ENCODE peak calls at places on chromosomes 11 and 22, in eight cellular contexts. Y is spleen; B is fibroblast of lung; N is naive thymus-derived CD4-positive, alpha-beta T cell; V is stomach; W is neuronal stem cell; S is RWPE2; T is tibial nerve. D is an unnamed sample.

GRCh38 chr11:35794850-35795249 is 132.3 kb downstream of the TRIM44 start:
- DNase-seq in Y (no peak), B (peak; percentile 83), N (no peak), V (no peak), W (no peak), S (no peak), T (no peak), D (no peak)

GRCh38 chr11:64358907-64359711 is at the start of gene RPS6KA4:
- DNase-seq in Y (peak; percentile 92), B (peak; percentile 64), N (peak; percentile 36), V (peak; percentile 74), W (peak; percentile 57), S (peak; percentile 69), T (peak; percentile 14), D (no peak)

GRCh38 chr11:13216019-13217006 is 61.3 kb upstream of the BMAL1 start:
- DNase-seq in Y (no peak), B (peak; percentile 99), N (no peak), V (no peak), W (peak; percentile 62), S (peak; percentile 95), T (no peak), D (no peak)

GRCh38 chr11:122140535-122140934 is 24.5 kb upstream of the BLID start:
- DNase-seq in Y (no peak), B (peak; percentile 94), N (no peak), V (no peak), W (no peak), S (no peak), T (no peak), D (no peak)

GRCh38 chr11:84855846-84856245 is 771.3 kb downstream of the DLG2 start:
- DNase-seq in Y (no peak), B (peak; percentile 86), N (no peak), V (no peak), W (no peak), S (no peak), T (no peak), D (no peak)

GRCh38 chr22:19579113-19579811 is 55.1 kb upstream of the CLDN5 start:
- DNase-seq in Y (no peak), B (no peak), N (no peak), V (no peak), W (no peak), S (no peak), T (no peak), D (no peak)

GRCh38 chr11:35618497-35619029 is 303 bp downstream of the FJX1 start:
- DNase-seq in Y (peak; percentile 77), B (peak; percentile 50), N (peak; percentile 6), V (no peak), W (peak; percentile 43), S (no peak), T (no peak), D (peak; percentile 65)

GRCh38 chr11:2847511-2847910 is 38.1 kb downstream of the CDKN1C start:
- DNase-seq in Y (no peak), B (no peak), N (no peak), V (no peak), W (no peak), S (no peak), T (no peak), D (no peak)

GRCh38 chr11:118939948-118940598 is 14.3 kb upstream of the BCL9L start:
- DNase-seq in Y (peak; percentile 84), B (peak; percentile 23), N (peak; percentile 62), V (no peak), W (no peak), S (no peak), T (no peak), D (peak; percentile 67)

GRCh38 chr11:64720640-64721358 is 2.2 kb downstream of the NRXN2 start:
- DNase-seq in Y (peak; percentile 58), B (no peak), N (no peak), V (no peak), W (no peak), S (peak; percentile 52), T (no peak), D (no peak)

GRCh38 chr11:132158696-132159095 is 788.3 kb downstream of the NTM start:
- DNase-seq in Y (no peak), B (peak; percentile 55), N (no peak), V (no peak), W (no peak), S (no peak), T (no peak), D (no peak)

GRCh38 chr11:109508943-109509342 is 87.0 kb downstream of the C11orf87 start:
- DNase-seq in Y (no peak), B (no peak), N (no peak), V (no peak), W (no peak), S (no peak), T (no peak), D (no peak)

GRCh38 chr11:62905927-62906531 is 15.1 kb downstream of the CHRM1 start:
- DNase-seq in Y (peak; percentile 90), B (peak; percentile 59), N (peak; percentile 73), V (peak; percentile 84), W (peak; percentile 90), S (no peak), T (peak; percentile 87), D (peak; percentile 89)

GRCh38 chr11:613369-613968 is 2.3 kb downstream of the IRF7 start:
- DNase-seq in Y (peak; percentile 93), B (peak; percentile 37), N (peak; percentile 75), V (peak; percentile 86), W (peak; percentile 63), S (peak; percentile 92), T (peak; percentile 68), D (no peak)

GRCh38 chr11:117870176-117870952 is 6.1 kb downstream of the FXYD6 start:
- DNase-seq in Y (no peak), B (no peak), N (no peak), V (no peak), W (no peak), S (no peak), T (no peak), D (no peak)

GRCh38 chr22:32661296-32661695 is 140.2 kb upstream of the TIMP3 start:
- DNase-seq in Y (no peak), B (peak; percentile 96), N (no peak), V (no peak), W (peak; percentile 5), S (no peak), T (peak; percentile 65), D (peak; percentile 87)

GRCh38 chr22:30202531-30203006 is 44.0 kb downstream of the LIF start:
- DNase-seq in Y (no peak), B (peak; percentile 74), N (no peak), V (peak; percentile 81), W (no peak), S (no peak), T (no peak), D (no peak)

GRCh38 chr11:72013765-72014711 is 15.3 kb downstream of the IL18BP start:
- DNase-seq in Y (no peak), B (peak; percentile 49), N (no peak), V (no peak), W (no peak), S (no peak), T (no peak), D (no peak)

GRCh38 chr22:41917906-41918791 is 3.3 kb upstream of the SHISA8 start:
- DNase-seq in Y (peak; percentile 88), B (peak; percentile 46), N (no peak), V (peak; percentile 58), W (no peak), S (no peak), T (peak; percentile 32), D (no peak)

GRCh38 chr11:70668204-70669202 is 270.2 kb downstream of the CTTN start:
- DNase-seq in Y (no peak), B (peak; percentile 33), N (no peak), V (no peak), W (no peak), S (no peak), T (no peak), D (no peak)

GRCh38 chr11:61728066-61728939 is 24.1 kb upstream of the MYRF start:
- DNase-seq in Y (no peak), B (peak; percentile 29), N (no peak), V (no peak), W (no peak), S (no peak), T (no peak), D (no peak)

GRCh38 chr22:47567741-47568140 is 805.3 kb downstream of the TBC1D22A start:
- DNase-seq in Y (no peak), B (no peak), N (no peak), V (no peak), W (no peak), S (no peak), T (no peak), D (no peak)
- H3K9me3 ChIP-seq in Y (no peaks in the 10 kb centered on the region), B (no peaks in the 10 kb centered on the region), N (no peaks in the 10 kb centered on the region), V (no peaks in the 10 kb centered on the region), W (no peaks in the 10 kb centered on the region), S (no peaks in the 10 kb centered on the region), T (no peaks in the 10 kb centered on the region), D (no peaks in the 10 kb centered on the region)

DNA sequence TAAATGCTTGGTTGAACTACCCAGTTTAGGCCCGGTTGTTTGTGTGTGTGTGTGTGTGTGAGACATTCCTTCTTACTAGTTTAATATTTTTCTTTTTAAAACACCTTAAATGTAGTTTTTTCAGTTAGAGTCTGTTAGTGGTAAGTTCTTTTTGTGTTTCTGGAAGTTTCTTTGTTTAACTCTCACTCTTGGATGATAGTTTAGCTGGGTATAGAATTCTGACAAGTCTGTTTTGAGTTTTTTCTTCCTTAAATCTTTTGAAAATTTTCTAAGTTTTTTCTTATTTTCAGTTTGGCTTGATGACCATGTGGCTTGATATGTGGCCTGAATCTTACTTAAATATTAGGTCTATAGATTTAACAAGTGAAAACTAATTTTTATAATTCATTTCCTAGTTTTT is 60.1 kb downstream of the PDE3B start:
- DNase-seq in Y (no peak), B (no peak), N (no peak), V (no peak), W (no peak), S (no peak), T (no peak), D (no peak)
- H3K9me3 ChIP-seq in Y (peaks cover 45% of the 10 kb centered on the region), B (no peaks in the 10 kb centered on the region), N (peaks cover 3% of the 10 kb centered on the region), V (no peaks in the 10 kb centered on the region), W (peaks cover 19% of the 10 kb centered on the region), S (peaks cover 8% of the 10 kb centered on the region), T (peaks cover 9% of the 10 kb centered on the region), D (peaks cover 6% of the 10 kb centered on the region)

GRCh38 chr11:4804280-4804679 is at the start of gene OR52R1:
- DNase-seq in Y (no peak), B (no peak), N (no peak), V (no peak), W (no peak), S (no peak), T (no peak), D (no peak)

GRCh38 chr11:4809246-4809645 is 5.1 kb upstream of the OR52R1 start:
- DNase-seq in Y (no peak), B (no peak), N (no peak), V (no peak), W (no peak), S (no peak), T (no peak), D (no peak)

DNA sequence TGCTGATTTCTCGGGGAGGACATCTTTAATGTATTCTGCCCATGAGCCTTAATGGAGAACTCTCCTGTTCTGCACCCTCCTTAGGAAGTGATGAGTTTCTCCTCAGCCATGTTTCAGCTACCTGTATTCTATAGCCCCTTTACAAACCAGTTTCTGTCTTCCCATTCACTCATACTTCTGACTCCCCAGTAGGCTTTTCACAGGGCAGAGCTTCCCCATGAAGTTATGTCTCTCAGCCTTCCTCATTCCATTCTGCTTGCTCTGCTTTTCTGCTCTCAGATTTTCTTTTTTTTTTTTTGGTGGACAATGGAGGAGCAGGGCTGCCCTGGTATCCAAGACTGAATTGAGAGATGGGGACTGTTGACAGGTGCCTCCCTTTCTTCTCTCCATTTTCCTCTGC is 4.3 kb upstream of the OR52R1 start:
- DNase-seq in Y (no peak), B (no peak), N (no peak), V (no peak), W (no peak), S (no peak), T (no peak), D (no peak)
- H3K9me3 ChIP-seq in Y (no peaks in the 10 kb centered on the region), B (no peaks in the 10 kb centered on the region), N (no peaks in the 10 kb centered on the region), V (no peaks in the 10 kb centered on the region), W (no peaks in the 10 kb centered on the region), S (no peaks in the 10 kb centered on the region), T (no peaks in the 10 kb centered on the region), D (no peaks in the 10 kb centered on the region)

GRCh38 chr22:48639021-48639795 is 1188.5 kb downstream of the BRD1 start:
- DNase-seq in Y (no peak), B (no peak), N (no peak), V (no peak), W (no peak), S (no peak), T (no peak), D (no peak)
- H3K9me3 ChIP-seq in Y (no peaks in the 10 kb centered on the region), B (no peaks in the 10 kb centered on the region), N (no peaks in the 10 kb centered on the region), V (no peaks in the 10 kb centered on the region), W (no peaks in the 10 kb centered on the region), S (peaks cover 2% of the 10 kb centered on the region), T (no peaks in the 10 kb centered on the region), D (no peaks in the 10 kb centered on the region)